ENCODE peak calls at places on chromosomes 16 and 17, in ten cellular contexts. G is cardiac muscle cell; B is CD8-positive, alpha-beta T cell; J is pancreas; D is HCT116; A is GM12878; V is heart left ventricle; F is PC-3; U is mesendoderm; C is lung. P is an unnamed sample.

GRCh38 chr17:83137523-83137922 is 58.1 kb downstream of the METRNL start:
- DNase-seq in G (no peak), B (no peak), J (no peak), D (no peak), A (no peak), V (no peak), F (no peak), U (no peak), C (no peak), P (peak; percentile 18)

GRCh38 chr17:1039511-1040215 is 42.7 kb downstream of the TIMM22 start:
- DNase-seq in G (peak; percentile 12), B (no peak), J (peak; percentile 34), D (no peak), A (no peak), V (peak; percentile 92), F (no peak), U (peak; percentile 47), C (peak; percentile 63), P (peak; percentile 73)

GRCh38 chr17:81512984-81513668 is 527 bp upstream of the ACTG1 start:
- DNase-seq in G (peak; percentile 69), B (peak; percentile 65), J (peak; percentile 77), D (no peak), A (no peak), V (no peak), F (peak; percentile 66), U (peak; percentile 87), C (peak; percentile 70), P (peak; percentile 92)

GRCh38 chr16:85347213-85347591 is 234.9 kb upstream of the CIBAR2 start:
- DNase-seq in G (peak; percentile 31), B (no peak), J (no peak), D (no peak), A (no peak), V (peak; percentile 50), F (no peak), U (peak; percentile 54), C (no peak), P (peak; percentile 89)

GRCh38 chr16:22304411-22304810 is 7.2 kb downstream of the POLR3E start:
- DNase-seq in G (no peak), B (no peak), J (no peak), D (no peak), A (no peak), V (no peak), F (no peak), U (no peak), C (no peak), P (peak; percentile 27)

GRCh38 chr16:58499615-58500328 is at the start of gene NDRG4:
- DNase-seq in G (peak; percentile 92), B (peak; percentile 21), J (peak; percentile 49), D (peak; percentile 83), A (no peak), V (no peak), F (peak; percentile 86), U (peak; percentile 96), C (no peak), P (peak; percentile 95)

GRCh38 chr17:45006927-45007461 is 38.9 kb upstream of the C1QL1 start:
- DNase-seq in G (no peak), B (no peak), J (no peak), D (no peak), A (no peak), V (no peak), F (no peak), U (peak; percentile 33), C (no peak), P (peak; percentile 87)

GRCh38 chr17:75503976-75504346 is 11.4 kb downstream of the CASKIN2 start:
- DNase-seq in G (no peak), B (no peak), J (no peak), D (no peak), A (no peak), V (no peak), F (no peak), U (no peak), C (no peak), P (no peak)

GRCh38 chr17:75024686-75025397 is 12.4 kb downstream of the MRPL58 start:
- DNase-seq in G (no peak), B (peak; percentile 49), J (no peak), D (no peak), A (no peak), V (no peak), F (peak; percentile 51), U (no peak), C (no peak), P (no peak)

GRCh38 chr17:27609606-27610303 is 21.2 kb upstream of the LGALS9 start:
- DNase-seq in G (peak; percentile 52), B (no peak), J (no peak), D (no peak), A (no peak), V (peak; percentile 63), F (peak; percentile 50), U (peak; percentile 49), C (no peak), P (peak; percentile 77)

GRCh38 chr16:30551781-30552180 is 6.4 kb downstream of the ZNF764 start:
- DNase-seq in G (no peak), B (peak; percentile 70), J (no peak), D (no peak), A (no peak), V (no peak), F (no peak), U (peak; percentile 72), C (peak; percentile 65), P (no peak)

GRCh38 chr17:1360975-1361374 is 39.0 kb downstream of the YWHAE start:
- DNase-seq in G (no peak), B (no peak), J (no peak), D (no peak), A (no peak), V (no peak), F (no peak), U (no peak), C (no peak), P (no peak)

DNA sequence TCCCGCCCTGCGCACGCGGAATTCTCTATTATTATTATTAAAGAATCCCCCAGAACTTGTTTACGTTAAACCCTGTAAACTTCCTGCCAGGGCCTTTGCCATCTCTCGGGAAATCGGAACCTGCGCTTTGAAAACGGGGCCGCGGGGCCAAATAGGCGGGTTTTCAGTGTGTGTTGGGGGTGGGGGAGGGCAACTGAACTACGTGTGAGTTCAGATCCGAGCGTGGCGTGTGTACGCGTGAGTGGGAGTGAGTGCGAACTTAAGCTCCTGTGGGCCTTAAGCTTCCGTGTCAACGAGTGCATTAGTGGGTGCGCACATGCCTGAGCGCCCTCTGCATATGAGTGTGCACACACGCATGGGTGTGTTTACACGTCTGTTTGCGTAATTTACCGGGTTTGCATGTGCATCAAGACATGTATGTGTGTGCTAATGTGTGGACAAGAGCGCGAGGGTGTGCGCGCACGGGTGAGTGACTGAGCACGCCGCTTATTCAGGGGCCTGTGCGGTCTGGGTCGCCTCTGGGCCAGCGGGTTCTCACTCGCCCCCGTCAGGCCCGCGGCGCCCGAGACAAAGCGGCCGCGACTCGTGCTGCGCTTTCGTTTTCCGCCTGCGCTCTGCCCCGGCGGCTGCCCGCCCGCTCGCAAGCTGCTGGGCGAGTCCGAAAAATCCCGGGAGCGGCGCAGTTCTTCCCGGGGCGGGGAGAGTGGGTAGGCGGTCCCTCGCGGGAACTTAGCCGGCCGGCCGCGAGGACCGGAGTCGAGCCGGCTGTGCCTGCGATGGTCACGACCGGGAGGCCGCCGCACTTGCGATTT is 1.2 kb upstream of the FOXF1 start:
- DNase-seq in G (peak; percentile 77), B (no peak), J (no peak), D (peak; percentile 32), A (no peak), V (peak; percentile 82), F (peak; percentile 35), U (peak; percentile 59), C (peak; percentile 35), P (peak; percentile 85)
- H3K27me3 ChIP-seq in G (peaks cover 100% of the 10 kb centered on the region), B (peaks cover 11% of the 10 kb centered on the region), J (no peaks in the 10 kb centered on the region), D (peaks cover 8% of the 10 kb centered on the region), A (peaks cover 31% of the 10 kb centered on the region), V (peaks cover 100% of the 10 kb centered on the region), F (peaks cover 70% of the 10 kb centered on the region), U (peaks cover 68% of the 10 kb centered on the region), C (peaks cover 10% of the 10 kb centered on the region), P (peaks cover 98% of the 10 kb centered on the region)

GRCh38 chr16:67162439-67163163 is 1.9 kb upstream of the HSF4 start:
- DNase-seq in G (peak; percentile 34), B (no peak), J (peak; percentile 35), D (no peak), A (no peak), V (peak; percentile 59), F (no peak), U (peak; percentile 26), C (no peak), P (peak; percentile 77)

GRCh38 chr16:67164599-67165061 is at the start of gene HSF4:
- DNase-seq in G (peak; percentile 46), B (no peak), J (peak; percentile 61), D (no peak), A (no peak), V (peak; percentile 82), F (no peak), U (no peak), C (peak; percentile 61), P (peak; percentile 90)

GRCh38 chr16:67161595-67162058 is 1.9 kb downstream of the FBXL8 start:
- DNase-seq in G (no peak), B (no peak), J (peak; percentile 52), D (no peak), A (no peak), V (peak; percentile 70), F (peak; percentile 41), U (peak; percentile 34), C (no peak), P (peak; percentile 75)

GRCh38 chr16:67163903-67164558 is 514 bp upstream of the HSF4 start:
- DNase-seq in G (no peak), B (no peak), J (peak; percentile 38), D (no peak), A (no peak), V (peak; percentile 69), F (no peak), U (no peak), C (no peak), P (peak; percentile 76)

GRCh38 chr16:67163164-67163902 is 1.2 kb upstream of the HSF4 start:
- DNase-seq in G (peak; percentile 56), B (peak; percentile 46), J (peak; percentile 54), D (no peak), A (no peak), V (peak; percentile 78), F (no peak), U (peak; percentile 60), C (no peak), P (peak; percentile 84)
- H3K36me3 ChIP-seq in G (no peaks in the 10 kb centered on the region), B (no peaks in the 10 kb centered on the region), J (no peaks in the 10 kb centered on the region), D (no peaks in the 10 kb centered on the region), A (no peaks in the 10 kb centered on the region), V (no peaks in the 10 kb centered on the region), F (no peaks in the 10 kb centered on the region), U (no peaks in the 10 kb centered on the region), C (peaks cover 5% of the 10 kb centered on the region), P (no peaks in the 10 kb centered on the region)

GRCh38 chr16:56777533-56777932 is 47.6 kb downstream of the NUP93 start:
- DNase-seq in G (no peak), B (no peak), J (no peak), D (no peak), A (no peak), V (no peak), F (no peak), U (no peak), C (no peak), P (no peak)
- H3K27me3 ChIP-seq in G (no peaks in the 10 kb centered on the region), B (no peaks in the 10 kb centered on the region), J (no peaks in the 10 kb centered on the region), D (no peaks in the 10 kb centered on the region), A (no peaks in the 10 kb centered on the region), V (no peaks in the 10 kb centered on the region), F (no peaks in the 10 kb centered on the region), U (no peaks in the 10 kb centered on the region), C (no peaks in the 10 kb centered on the region), P (no peaks in the 10 kb centered on the region)

DNA sequence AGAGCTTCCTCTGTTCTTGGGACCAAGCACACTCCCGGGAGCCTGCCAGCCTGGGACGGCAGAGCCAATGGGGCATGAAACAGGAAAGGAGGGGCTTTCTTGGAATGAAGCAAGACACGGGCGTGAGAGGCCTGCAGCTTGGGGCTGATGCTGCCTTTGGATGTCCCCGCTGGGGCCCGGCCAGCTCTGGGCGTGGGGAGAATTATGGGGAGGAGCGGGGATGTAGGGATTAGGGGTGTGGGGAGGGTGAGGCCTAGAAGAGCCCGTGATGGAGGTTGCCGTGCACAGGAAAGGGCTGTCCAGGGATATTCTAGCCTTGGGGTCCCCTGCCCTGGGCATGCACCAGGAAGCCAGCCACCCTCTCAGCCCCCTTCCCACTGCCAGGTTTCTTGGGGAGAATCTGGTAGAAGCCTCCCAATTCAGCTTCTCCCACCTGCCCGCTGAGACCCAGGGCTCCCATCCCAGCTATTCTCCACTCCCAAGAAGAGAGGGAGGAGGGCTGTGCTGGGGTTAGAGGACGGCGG is 20.1 kb upstream of the NXPH3 start:
- DNase-seq in G (no peak), B (no peak), J (no peak), D (no peak), A (no peak), V (no peak), F (no peak), U (no peak), C (no peak), P (peak; percentile 48)
- H3K36me3 ChIP-seq in G (no peaks in the 10 kb centered on the region), B (no peaks in the 10 kb centered on the region), J (no peaks in the 10 kb centered on the region), D (no peaks in the 10 kb centered on the region), A (no peaks in the 10 kb centered on the region), V (no peaks in the 10 kb centered on the region), F (no peaks in the 10 kb centered on the region), U (no peaks in the 10 kb centered on the region), C (no peaks in the 10 kb centered on the region), P (no peaks in the 10 kb centered on the region)